ENCODE peak calls at places on chromosomes 16 and 17, in five cellular contexts. G is GM13977, T is GM04504, D is uterus, J is HS-5. S is an unnamed sample.

GRCh38 chr16:30557397-30557949 is 701 bp downstream of the ZNF764 start:
- DNase-seq in G (no peak), T (no peak), D (peak; percentile 35), J (no peak), S (peak; percentile 45)

GRCh38 chr17:80942360-80943345 is 49.0 kb upstream of the CHMP6 start:
- DNase-seq in G (no peak), T (peak; percentile 82), D (peak; percentile 97), J (no peak), S (no peak)

GRCh38 chr16:81495321-81496234 is 51.0 kb downstream of the CMIP start:
- DNase-seq in G (no peak), T (no peak), D (no peak), J (no peak), S (no peak)

GRCh38 chr17:32875904-32876413 is 965 bp downstream of the MYO1D start:
- DNase-seq in G (no peak), T (no peak), D (no peak), J (no peak), S (peak; percentile 34)

GRCh38 chr17:82328141-82328993 is 5.2 kb downstream of the SECTM1 start:
- DNase-seq in G (no peak), T (no peak), D (no peak), J (no peak), S (no peak)

GRCh38 chr17:50280068-50280467 is 5.8 kb downstream of the TMEM92 start:
- DNase-seq in G (no peak), T (no peak), D (no peak), J (no peak), S (no peak)

GRCh38 chr16:35308674-35309073 is 1849.3 kb downstream of the TP53TG3F start:
- DNase-seq in G (no peak), T (no peak), D (no peak), J (no peak), S (no peak)

GRCh38 chr16:52584354-52584840 is 37.5 kb upstream of the TOX3 start:
- DNase-seq in G (no peak), T (no peak), D (no peak), J (no peak), S (peak; percentile 97)

GRCh38 chr16:82938108-82938507 is 311.3 kb downstream of the CDH13 start:
- DNase-seq in G (no peak), T (no peak), D (no peak), J (no peak), S (no peak)

GRCh38 chr17:83119987-83120864 is 40.8 kb downstream of the METRNL start:
- DNase-seq in G (peak; percentile 92), T (no peak), D (no peak), J (no peak), S (no peak)

S was measured in NCI-H82.